ENCODE peak calls at places on chromosomes 12 and 14, in four cellular contexts. X, P, V and U are unnamed samples.

GRCh38 chr14:100660498-100661339 is 66.0 kb upstream of the DLK1 start:
- DNase-seq in X (peak; percentile 15), P (peak; percentile 66), V (no peak), U (no peak)

GRCh38 chr12:3732901-3733300 is 20.0 kb downstream of the CRACR2A start:
- DNase-seq in X (no peak), P (no peak), V (no peak), U (peak; percentile 64)

GRCh38 chr12:42935756-42936155 is 346.2 kb upstream of the PRICKLE1 start:
- DNase-seq in X (no peak), P (peak; percentile 61), V (no peak), U (no peak)

GRCh38 chr14:31206536-31207286 is 882 bp downstream of the HECTD1 start:
- DNase-seq in X (peak; percentile 75), P (peak; percentile 66), V (peak; percentile 52), U (peak; percentile 57)

GRCh38 chr12:12804011-12804410 is 9.1 kb upstream of the DDX47 start:
- DNase-seq in X (no peak), P (peak; percentile 46), V (no peak), U (no peak)

GRCh38 chr12:26277511-26278246 is 82.3 kb downstream of the SSPN start:
- DNase-seq in X (no peak), P (no peak), V (no peak), U (no peak)

GRCh38 chr12:126095748-126096510 is 1030.7 kb downstream of the AACS start:
- DNase-seq in X (no peak), P (no peak), V (no peak), U (no peak)

GRCh38 chr12:108857158-108857407 is 300 bp downstream of the SSH1 start:
- DNase-seq in X (peak; percentile 69), P (no peak), V (no peak), U (peak; percentile 57)

GRCh38 chr12:4191642-4192041 is 81.9 kb upstream of the CCND2 start:
- DNase-seq in X (no peak), P (no peak), V (no peak), U (no peak)

GRCh38 chr12:118135788-118136558 is at the start of gene PEBP1:
- DNase-seq in X (peak; percentile 97), P (peak; percentile 96), V (peak; percentile 99), U (peak; percentile 96)

GRCh38 chr14:37587438-37587837 is 7.6 kb downstream of the FOXA1 start:
- DNase-seq in X (no peak), P (no peak), V (no peak), U (no peak)

GRCh38 chr12:48814313-48815280 is 3.7 kb upstream of the CACNB3 start:
- DNase-seq in X (peak; percentile 93), P (peak; percentile 92), V (peak; percentile 83), U (peak; percentile 91)

GRCh38 chr14:35287481-35288013 is 4.6 kb upstream of the PSMA6 start:
- DNase-seq in X (no peak), P (no peak), V (peak; percentile 91), U (no peak)

GRCh38 chr12:86256169-86256568 is at the start of gene MGAT4C:
- DNase-seq in X (no peak), P (no peak), V (no peak), U (no peak)

GRCh38 chr12:13227191-13227590 is 30.7 kb downstream of the EMP1 start:
- DNase-seq in X (no peak), P (no peak), V (no peak), U (no peak)

GRCh38 chr12:87599459-87599858 is 429.7 kb downstream of the C12orf50 start:
- DNase-seq in X (no peak), P (no peak), V (no peak), U (no peak)

GRCh38 chr12:113766880-113767878 is 198.9 kb downstream of the RBM19 start:
- DNase-seq in X (no peak), P (peak; percentile 83), V (no peak), U (no peak)

GRCh38 chr12:109625131-109625559 is 51.6 kb downstream of the MVK start:
- DNase-seq in X (no peak), P (peak; percentile 80), V (no peak), U (no peak)

GRCh38 chr14:57266060-57266459 is 2.6 kb downstream of the EXOC5 start:
- DNase-seq in X (no peak), P (peak; percentile 36), V (no peak), U (no peak)

GRCh38 chr12:24565300-24565699 is 383.6 kb downstream of the BCAT1 start:
- DNase-seq in X (no peak), P (no peak), V (no peak), U (no peak)

GRCh38 chr12:121334513-121335343 is 17.5 kb downstream of the ANAPC5 start:
- DNase-seq in X (no peak), P (peak; percentile 85), V (peak; percentile 29), U (no peak)

GRCh38 chr12:49950310-49951251 is at the start of gene AQP2:
- DNase-seq in X (no peak), P (no peak), V (peak; percentile 37), U (no peak)

GRCh38 chr14:69693823-69694729 is 72.9 kb upstream of the SRSF5 start:
- DNase-seq in X (no peak), P (peak; percentile 47), V (no peak), U (no peak)

GRCh38 chr12:53205747-53206146 is 1.3 kb downstream of the ITGB7 start:
- DNase-seq in X (no peak), P (peak; percentile 96), V (no peak), U (no peak)

GRCh38 chr12:14554281-14555008 is 13.2 kb downstream of the PLBD1 start:
- DNase-seq in X (peak; percentile 89), P (peak; percentile 10), V (peak; percentile 66), U (peak; percentile 94)

GRCh38 chr14:60760209-60760608 is 25.6 kb downstream of the MNAT1 start:
- DNase-seq in X (no peak), P (no peak), V (no peak), U (no peak)

GRCh38 chr12:120474092-120474960 is 4.8 kb upstream of the SRSF9 start:
- DNase-seq in X (no peak), P (peak; percentile 92), V (no peak), U (no peak)

GRCh38 chr14:65329911-65330310 is 82.6 kb upstream of the FUT8 start:
- DNase-seq in X (no peak), P (no peak), V (no peak), U (no peak)

GRCh38 chr14:93103392-93104080 is 12.2 kb downstream of the ITPK1 start:
- DNase-seq in X (no peak), P (peak; percentile 30), V (peak; percentile 60), U (peak; percentile 81)

GRCh38 chr14:57413849-57414248 is 23.5 kb downstream of the NAA30 start:
- DNase-seq in X (no peak), P (no peak), V (no peak), U (no peak)

GRCh38 chr12:71135812-71136176 is 22.0 kb downstream of the TSPAN8 start:
- DNase-seq in X (no peak), P (no peak), V (no peak), U (no peak)

GRCh38 chr12:6941267-6941666 is 2.3 kb upstream of the RNU7-1 start:
- DNase-seq in X (peak; percentile 82), P (no peak), V (peak; percentile 64), U (peak; percentile 49)

GRCh38 chr14:32006267-32007110 is 70.6 kb upstream of the ARHGAP5 start:
- DNase-seq in X (no peak), P (no peak), V (no peak), U (no peak)

DNA sequence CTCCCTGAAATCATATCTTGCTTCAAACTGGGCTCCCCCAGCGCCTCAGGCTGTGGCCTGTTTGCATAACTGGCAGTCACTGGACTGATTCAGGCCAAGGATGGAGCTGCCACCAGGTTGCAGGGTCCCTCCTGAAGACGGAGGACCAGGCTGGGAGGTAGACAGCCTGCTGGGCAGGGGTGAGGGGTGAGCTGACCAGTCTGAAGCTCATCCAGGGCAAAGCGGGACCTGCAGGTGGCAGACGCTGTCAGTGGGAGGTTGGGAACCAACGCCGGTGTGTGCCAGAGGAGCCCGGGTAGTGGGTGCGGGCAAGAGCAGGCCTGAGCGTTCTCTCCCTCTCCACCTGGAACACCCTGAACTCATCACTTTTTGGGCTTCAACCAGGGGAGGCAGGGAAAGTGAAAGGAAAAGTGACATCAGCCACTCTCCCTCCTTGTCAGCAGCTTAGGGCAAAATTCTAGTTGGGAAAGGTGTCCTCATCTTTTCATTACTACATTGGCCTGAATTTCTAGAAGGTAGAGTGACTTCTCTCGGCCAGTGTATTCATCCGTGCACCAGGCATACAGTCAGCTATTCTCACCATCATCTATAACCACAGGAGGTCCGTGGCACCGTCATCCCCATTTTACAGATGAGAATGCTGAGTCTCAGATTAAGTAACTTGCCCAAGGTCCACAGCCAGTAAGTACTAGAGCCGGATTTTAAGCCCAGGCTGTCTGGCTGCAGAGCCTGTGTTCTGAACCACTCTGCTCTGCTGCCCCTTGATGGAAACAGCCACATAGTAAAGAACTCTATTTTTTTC is 219.0 kb downstream of the SLC41A2 start:
- DNase-seq in X (no peak), P (no peak), V (no peak), U (no peak)
- H3K4me1 ChIP-seq in X (no peaks in the 10 kb centered on the region), P (peaks cover 12% of the 10 kb centered on the region), V (no peaks in the 10 kb centered on the region), U (peaks cover 63% of the 10 kb centered on the region)

GRCh38 chr12:31629756-31630732 is 29.4 kb upstream of the ETFBKMT start:
- DNase-seq in X (no peak), P (peak; percentile 56), V (no peak), U (no peak)
- H3K27ac ChIP-seq in X (no peak overlapping the region), P (no peak overlapping the region), V (no peak overlapping the region), U (no peak overlapping the region)

DNA sequence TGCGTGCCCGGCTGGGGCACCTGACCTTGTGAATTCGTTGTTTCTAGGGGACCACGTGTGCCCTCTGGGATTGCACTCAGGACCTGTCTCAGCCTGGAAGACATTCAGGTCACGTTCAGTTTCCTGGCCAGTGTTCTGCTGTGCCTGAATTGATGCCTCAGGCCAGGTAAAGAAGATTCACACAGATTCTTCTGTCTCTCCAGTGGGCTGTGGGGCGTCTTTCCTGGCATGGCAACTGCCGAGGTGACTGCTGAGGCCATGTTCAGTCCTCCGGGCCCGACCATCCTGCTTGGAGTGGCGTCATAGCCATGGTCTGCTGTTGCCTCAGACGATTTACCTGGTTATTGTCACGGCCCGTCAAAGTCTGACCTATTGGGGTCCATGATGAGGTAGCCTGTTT is 13.5 kb downstream of the ZNF605 start:
- DNase-seq in X (no peak), P (no peak), V (no peak), U (no peak)
- H3K9me3 ChIP-seq in X (no peaks in the 10 kb centered on the region), P (peaks cover 2% of the 10 kb centered on the region), V (peaks cover 30% of the 10 kb centered on the region), U (peaks cover 87% of the 10 kb centered on the region)

GRCh38 chr12:11725616-11726015 is 76.1 kb downstream of the ETV6 start:
- DNase-seq in X (no peak), P (no peak), V (no peak), U (no peak)
- H3K4me1 ChIP-seq in X (peaks cover 34% of the 10 kb centered on the region), P (peaks cover 25% of the 10 kb centered on the region), V (peaks cover 27% of the 10 kb centered on the region), U (peaks cover 62% of the 10 kb centered on the region)

GRCh38 chr12:27772328-27773049 is 7.5 kb upstream of the KLHL42 start:
- DNase-seq in X (no peak), P (peak; percentile 29), V (no peak), U (no peak)
- H3K27ac ChIP-seq in X (no peak overlapping the region), P (no peak overlapping the region), V (no peak overlapping the region), U (no peak overlapping the region)

GRCh38 chr12:9143137-9143536 is 27.4 kb upstream of the A2M start:
- DNase-seq in X (no peak), P (no peak), V (no peak), U (no peak)
- H3K9me3 ChIP-seq in X (no peaks in the 10 kb centered on the region), P (no peaks in the 10 kb centered on the region), V (no peaks in the 10 kb centered on the region), U (peaks cover 11% of the 10 kb centered on the region)